ENCODE peak calls at places on chromosomes 3 and 15, in six cellular contexts. One of them, this sample, is unnamed.

GRCh38 chr15:73374599-73374998 is 5.8 kb upstream of the HCN4 start:
- DNase-seq in astrocyte of the spinal cord: no peak
- DNase-seq in astrocyte of the cerebellum: no peak
- DNase-seq in heart left ventricle: peak
- DNase-seq in keratinocyte: no peak
- DNase-seq in MM.1S: no peak
- DNase-seq in this sample: no peak

GRCh38 chr15:55322452-55322851 is 3.4 kb downstream of the PIGB start:
- DNase-seq in astrocyte of the spinal cord: no peak
- DNase-seq in heart left ventricle: no peak
- DNase-seq in keratinocyte: no peak
- DNase-seq in astrocyte of the cerebellum: no peak
- DNase-seq in MM.1S: no peak
- DNase-seq in this sample: no peak

GRCh38 chr3:187101184-187102072 is 37.9 kb downstream of the RPL39L start:
- DNase-seq in astrocyte of the cerebellum: peak
- DNase-seq in heart left ventricle: peak
- DNase-seq in keratinocyte: no peak
- DNase-seq in MM.1S: peak
- DNase-seq in astrocyte of the spinal cord: peak
- DNase-seq in this sample: no peak

GRCh38 chr15:96086164-96086563 is 244.3 kb upstream of the NR2F2 start:
- DNase-seq in heart left ventricle: no peak
- DNase-seq in astrocyte of the cerebellum: no peak
- DNase-seq in keratinocyte: no peak
- DNase-seq in astrocyte of the spinal cord: no peak
- DNase-seq in MM.1S: no peak
- DNase-seq in this sample: peak

GRCh38 chr15:33215941-33216872 is 21.7 kb upstream of the FMN1 start:
- DNase-seq in astrocyte of the spinal cord: no peak
- DNase-seq in heart left ventricle: no peak
- DNase-seq in keratinocyte: no peak
- DNase-seq in MM.1S: peak
- DNase-seq in astrocyte of the cerebellum: no peak
- DNase-seq in this sample: no peak

GRCh38 chr3:113783463-113783862 is 36.6 kb downstream of the ATP6V1A start:
- DNase-seq in astrocyte of the spinal cord: peak
- DNase-seq in keratinocyte: no peak
- DNase-seq in astrocyte of the cerebellum: peak
- DNase-seq in heart left ventricle: no peak
- DNase-seq in MM.1S: peak
- DNase-seq in this sample: no peak

GRCh38 chr15:48555244-48555804 is 90.2 kb downstream of the FBN1 start:
- DNase-seq in heart left ventricle: no peak
- DNase-seq in astrocyte of the spinal cord: peak
- DNase-seq in astrocyte of the cerebellum: peak
- DNase-seq in MM.1S: no peak
- DNase-seq in keratinocyte: no peak
- DNase-seq in this sample: no peak

GRCh38 chr3:45345849-45346535 is 42.4 kb upstream of the LARS2 start:
- DNase-seq in keratinocyte: no peak
- DNase-seq in MM.1S: no peak
- DNase-seq in astrocyte of the spinal cord: no peak
- DNase-seq in astrocyte of the cerebellum: no peak
- DNase-seq in heart left ventricle: no peak
- DNase-seq in this sample: no peak

GRCh38 chr3:50550079-50550736 is 17.3 kb downstream of the C3orf18 start:
- DNase-seq in MM.1S: peak
- DNase-seq in astrocyte of the spinal cord: peak
- DNase-seq in astrocyte of the cerebellum: peak
- DNase-seq in heart left ventricle: no peak
- DNase-seq in keratinocyte: no peak
- DNase-seq in this sample: peak

GRCh38 chr3:30289324-30289723 is 317.1 kb upstream of the TGFBR2 start:
- DNase-seq in heart left ventricle: no peak
- DNase-seq in astrocyte of the cerebellum: no peak
- DNase-seq in astrocyte of the spinal cord: no peak
- DNase-seq in keratinocyte: no peak
- DNase-seq in MM.1S: no peak
- DNase-seq in this sample: no peak

GRCh38 chr15:51132384-51133139 is 37.9 kb upstream of the TNFAIP8L3 start:
- DNase-seq in keratinocyte: no peak
- DNase-seq in astrocyte of the cerebellum: peak
- DNase-seq in heart left ventricle: no peak
- DNase-seq in MM.1S: no peak
- DNase-seq in astrocyte of the spinal cord: peak
- DNase-seq in this sample: peak

GRCh38 chr15:64010719-64011118 is 35.6 kb downstream of the DAPK2 start:
- DNase-seq in astrocyte of the cerebellum: peak
- DNase-seq in MM.1S: no peak
- DNase-seq in heart left ventricle: peak
- DNase-seq in keratinocyte: peak
- DNase-seq in astrocyte of the spinal cord: peak
- DNase-seq in this sample: no peak

GRCh38 chr3:178482981-178483380 is 53.3 kb upstream of the KCNMB2 start:
- DNase-seq in astrocyte of the cerebellum: no peak
- DNase-seq in astrocyte of the spinal cord: no peak
- DNase-seq in heart left ventricle: no peak
- DNase-seq in MM.1S: no peak
- DNase-seq in keratinocyte: no peak
- DNase-seq in this sample: no peak

GRCh38 chr3:178318440-178318839 is 217.8 kb upstream of the KCNMB2 start:
- DNase-seq in MM.1S: no peak
- DNase-seq in astrocyte of the spinal cord: no peak
- DNase-seq in astrocyte of the cerebellum: no peak
- DNase-seq in keratinocyte: no peak
- DNase-seq in heart left ventricle: no peak
- DNase-seq in this sample: no peak

GRCh38 chr15:76866716-76867321 is 38.3 kb downstream of the SCAPER start:
- DNase-seq in astrocyte of the spinal cord: peak
- DNase-seq in astrocyte of the cerebellum: peak
- DNase-seq in heart left ventricle: no peak
- DNase-seq in keratinocyte: no peak
- DNase-seq in MM.1S: peak
- DNase-seq in this sample: peak

GRCh38 chr15:72948662-72949061 is 103.6 kb upstream of the NEO1 start:
- DNase-seq in astrocyte of the cerebellum: no peak
- DNase-seq in keratinocyte: no peak
- DNase-seq in MM.1S: peak
- DNase-seq in astrocyte of the spinal cord: no peak
- DNase-seq in heart left ventricle: no peak
- DNase-seq in this sample: no peak

GRCh38 chr15:89112341-89112971 is 24.2 kb downstream of the ABHD2 start:
- DNase-seq in keratinocyte: no peak
- DNase-seq in heart left ventricle: peak
- DNase-seq in astrocyte of the spinal cord: peak
- DNase-seq in MM.1S: peak
- DNase-seq in astrocyte of the cerebellum: no peak
- DNase-seq in this sample: no peak

GRCh38 chr3:143685483-143685882 is 162.8 kb downstream of the SLC9A9 start:
- DNase-seq in astrocyte of the spinal cord: no peak
- DNase-seq in keratinocyte: no peak
- DNase-seq in MM.1S: no peak
- DNase-seq in heart left ventricle: no peak
- DNase-seq in astrocyte of the cerebellum: no peak
- DNase-seq in this sample: no peak

GRCh38 chr15:51341366-51342248 is at the start of gene GLDN:
- DNase-seq in astrocyte of the cerebellum: no peak
- DNase-seq in astrocyte of the spinal cord: no peak
- DNase-seq in heart left ventricle: peak
- DNase-seq in MM.1S: no peak
- DNase-seq in keratinocyte: no peak
- DNase-seq in this sample: peak

GRCh38 chr3:170644711-170645110 is 58.8 kb upstream of the SLC7A14 start:
- DNase-seq in astrocyte of the spinal cord: no peak
- DNase-seq in keratinocyte: no peak
- DNase-seq in heart left ventricle: no peak
- DNase-seq in astrocyte of the cerebellum: no peak
- DNase-seq in MM.1S: no peak
- DNase-seq in this sample: no peak

GRCh38 chr3:180275176-180275575 is 238.4 kb upstream of the PEX5L start:
- DNase-seq in astrocyte of the spinal cord: no peak
- DNase-seq in MM.1S: no peak
- DNase-seq in heart left ventricle: no peak
- DNase-seq in astrocyte of the cerebellum: no peak
- DNase-seq in keratinocyte: no peak
- DNase-seq in this sample: no peak

GRCh38 chr3:31531465-31531991 is 1.2 kb upstream of the STT3B start:
- DNase-seq in heart left ventricle: no peak
- DNase-seq in astrocyte of the spinal cord: no peak
- DNase-seq in keratinocyte: no peak
- DNase-seq in astrocyte of the cerebellum: no peak
- DNase-seq in MM.1S: peak
- DNase-seq in this sample: no peak

This sample was measured in neuronal stem cell.